ENCODE peak calls at places on chromosomes 12 and 14, in seven cellular contexts. H is NCI-H748 treated with DMSO at 0.1 percent for 48 hours; X is CD4-positive, alpha-beta memory T cell; Q is T follicular helper cell; N is endothelial cell; O is germinal center; Y is kidney. C is an unnamed sample.

GRCh38 chr14:61322799-61323290 is 1.5 kb downstream of the PRKCH start:
- DNase-seq in H (no peak), X (peak; percentile 64), Q (no peak), N (no peak), O (no peak), Y (no peak), C (peak; percentile 61)

GRCh38 chr14:103121846-103122577 is 1.2 kb upstream of the TNFAIP2 start:
- DNase-seq in H (peak; percentile 89), X (no peak), Q (no peak), N (peak; percentile 79), O (no peak), Y (peak; percentile 98), C (no peak)

GRCh38 chr14:64272019-64272418 is 22.2 kb downstream of the ESR2 start:
- DNase-seq in H (no peak), X (no peak), Q (no peak), N (no peak), O (no peak), Y (no peak), C (no peak)

GRCh38 chr12:29041621-29042020 is 107.5 kb upstream of the FAR2 start:
- DNase-seq in H (no peak), X (no peak), Q (no peak), N (no peak), O (no peak), Y (no peak), C (no peak)

GRCh38 chr14:93946506-93947170 is 19.5 kb downstream of the FAM181A start:
- DNase-seq in H (no peak), X (no peak), Q (no peak), N (no peak), O (no peak), Y (no peak), C (no peak)

GRCh38 chr14:39265032-39265431 is 31.3 kb downstream of the MIA2 start:
- DNase-seq in H (no peak), X (no peak), Q (no peak), N (no peak), O (no peak), Y (no peak), C (no peak)

GRCh38 chr14:48584031-48584430 is 908.6 kb upstream of the MDGA2 start:
- DNase-seq in H (no peak), X (no peak), Q (no peak), N (no peak), O (no peak), Y (no peak), C (no peak)

GRCh38 chr14:34711169-34711568 is 3.2 kb downstream of the CFL2 start:
- DNase-seq in H (peak; percentile 6), X (no peak), Q (no peak), N (no peak), O (peak; percentile 52), Y (no peak), C (no peak)

GRCh38 chr12:122503147-122503751 is 2.5 kb upstream of the ZCCHC8 start:
- DNase-seq in H (no peak), X (no peak), Q (no peak), N (no peak), O (no peak), Y (no peak), C (no peak)

GRCh38 chr14:65686761-65687160 is 274.2 kb downstream of the FUT8 start:
- DNase-seq in H (no peak), X (no peak), Q (no peak), N (no peak), O (no peak), Y (no peak), C (no peak)